ENCODE peak calls at places on chromosomes 13 and 19, in four cellular contexts. F, H, V and J are unnamed samples.

GRCh38 chr19:11008111-11008510 is 47.3 kb downstream of the SMARCA4 start:
- DNase-seq in F (no peak), H (no peak), V (no peak), J (no peak)

GRCh38 chr13:59687028-59687427 is 476.7 kb downstream of the DIAPH3 start:
- DNase-seq in F (no peak), H (no peak), V (no peak), J (no peak)

GRCh38 chr13:85864963-85865530 is 65.8 kb upstream of the SLITRK6 start:
- DNase-seq in F (no peak), H (no peak), V (no peak), J (no peak)

GRCh38 chr13:30704596-30704995 is 30.7 kb upstream of the ALOX5AP start:
- DNase-seq in F (no peak), H (no peak), V (no peak), J (no peak)

GRCh38 chr19:5338661-5339469 is 1.7 kb downstream of the PTPRS start:
- DNase-seq in F (no peak), H (peak), V (no peak), J (no peak)

GRCh38 chr13:109790951-109791605 is 4.7 kb upstream of the IRS2 start:
- DNase-seq in F (peak), H (no peak), V (peak), J (no peak)

GRCh38 chr19:3186891-3187661 is 1.3 kb downstream of the NCLN start:
- DNase-seq in F (no peak), H (no peak), V (no peak), J (no peak)

GRCh38 chr13:101576452-101576851 is 124.0 kb downstream of the ITGBL1 start:
- DNase-seq in F (no peak), H (no peak), V (no peak), J (no peak)

GRCh38 chr13:104683789-104684188 is 1617.6 kb upstream of the SLC10A2 start:
- DNase-seq in F (no peak), H (no peak), V (no peak), J (peak)

GRCh38 chr13:113499936-113500335 is 9.4 kb upstream of the DCUN1D2 start:
- DNase-seq in F (no peak), H (no peak), V (no peak), J (no peak)

GRCh38 chr19:10289167-10289835 is 451 bp upstream of the ICAM5 start:
- DNase-seq in F (no peak), H (no peak), V (peak), J (no peak)

GRCh38 chr13:83667606-83668005 is 214.7 kb downstream of the SLITRK1 start:
- DNase-seq in F (no peak), H (no peak), V (no peak), J (no peak)

GRCh38 chr13:27171244-27171829 is at the start of gene USP12:
- DNase-seq in F (no peak), H (peak), V (no peak), J (no peak)

GRCh38 chr19:38898788-38899446 is 501 bp downstream of the SIRT2 start:
- DNase-seq in F (no peak), H (no peak), V (no peak), J (no peak)

GRCh38 chr13:47480121-47480520 is 521.0 kb downstream of the SUCLA2 start:
- DNase-seq in F (no peak), H (no peak), V (no peak), J (no peak)

GRCh38 chr13:60062502-60062901 is 101.2 kb downstream of the DIAPH3 start:
- DNase-seq in F (no peak), H (no peak), V (no peak), J (no peak)

GRCh38 chr19:610801-611505 is 21.3 kb downstream of the HCN2 start:
- DNase-seq in F (no peak), H (no peak), V (no peak), J (no peak)

GRCh38 chr13:51894239-51894638 is 32.5 kb downstream of the CCDC70 start:
- DNase-seq in F (no peak), H (no peak), V (no peak), J (no peak)

GRCh38 chr19:18558202-18558555 is 509 bp downstream of the KXD1 start:
- DNase-seq in F (no peak), H (no peak), V (no peak), J (no peak)

GRCh38 chr19:19566306-19566705 is 28.2 kb downstream of the CILP2 start:
- DNase-seq in F (no peak), H (no peak), V (no peak), J (no peak)

GRCh38 chr19:28606269-28607032 is 606.5 kb downstream of the UQCRFS1 start:
- DNase-seq in F (no peak), H (no peak), V (no peak), J (no peak)

GRCh38 chr13:20525144-20525600 is 485 bp downstream of the CRYL1 start:
- DNase-seq in F (no peak), H (peak), V (peak), J (no peak)

GRCh38 chr19:32921624-32922023 is 50.1 kb downstream of the CEP89 start:
- DNase-seq in F (no peak), H (no peak), V (no peak), J (no peak)

GRCh38 chr19:38654478-38655079 is 7.1 kb downstream of the ACTN4 start:
- DNase-seq in F (no peak), H (no peak), V (no peak), J (no peak)

GRCh38 chr13:25214371-25215252 is 42.5 kb upstream of the AMER2 start:
- DNase-seq in F (no peak), H (no peak), V (no peak), J (no peak)

GRCh38 chr13:44403720-44404063 is 30.1 kb downstream of the SERP2 start:
- DNase-seq in F (no peak), H (no peak), V (no peak), J (no peak)

GRCh38 chr19:47713046-47714021 is at the start of gene EHD2:
- DNase-seq in F (no peak), H (peak), V (no peak), J (no peak)